ENCODE peak calls at places on chromosomes 7 and 10, in seven cellular contexts. T is CD8-positive, alpha-beta T cell; J is lower lobe of right lung; F is Panc1; R is CD8-positive, alpha-beta memory T cell; Y is tibial artery; D is HAP-1. S is an unnamed sample.

GRCh38 chr10:51156913-51157312 is 82.6 kb downstream of the PRKG1 start:
- DNase-seq in T (no peak), J (no peak), F (no peak), R (no peak), Y (no peak), D (peak; percentile 15), S (no peak)

GRCh38 chr7:137423321-137423720 is 79.8 kb upstream of the PTN start:
- DNase-seq in T (no peak), J (no peak), F (no peak), R (no peak), Y (no peak), D (no peak), S (no peak)

GRCh38 chr7:135454060-135454459 is 55.8 kb downstream of the CNOT4 start:
- DNase-seq in T (no peak), J (no peak), F (no peak), R (no peak), Y (no peak), D (no peak), S (no peak)

GRCh38 chr7:151448261-151449252 is 8.6 kb upstream of the CRYGN start:
- DNase-seq in T (peak; percentile 82), J (peak; percentile 74), F (no peak), R (peak; percentile 84), Y (peak; percentile 83), D (peak; percentile 80), S (no peak)

GRCh38 chr10:110151871-110152270 is 55.5 kb upstream of the MXI1 start:
- DNase-seq in T (no peak), J (no peak), F (no peak), R (no peak), Y (no peak), D (no peak), S (no peak)

GRCh38 chr10:77430530-77430929 is 207.1 kb downstream of the KCNMA1 start:
- DNase-seq in T (no peak), J (no peak), F (no peak), R (no peak), Y (no peak), D (no peak), S (no peak)

GRCh38 chr10:29737209-29737565 is 102.4 kb upstream of the SVIL start:
- DNase-seq in T (no peak), J (no peak), F (no peak), R (no peak), Y (no peak), D (no peak), S (peak; percentile 57)

GRCh38 chr7:151599401-151600227 is 79.9 kb upstream of the RHEB start:
- DNase-seq in T (no peak), J (no peak), F (peak; percentile 73), R (no peak), Y (no peak), D (no peak), S (no peak)

GRCh38 chr10:43452356-43452914 is 15.5 kb downstream of the ZNF487 start:
- DNase-seq in T (no peak), J (no peak), F (no peak), R (no peak), Y (no peak), D (no peak), S (no peak)

GRCh38 chr10:98251399-98251798 is 16.6 kb downstream of the LOXL4 start:
- DNase-seq in T (no peak), J (no peak), F (no peak), R (no peak), Y (no peak), D (no peak), S (no peak)

GRCh38 chr7:4712371-4713182 is 30.5 kb downstream of the FOXK1 start:
- DNase-seq in T (no peak), J (no peak), F (peak; percentile 60), R (no peak), Y (no peak), D (no peak), S (no peak)

GRCh38 chr10:103618575-103619423 is 125.3 kb downstream of the NEURL1 start:
- DNase-seq in T (no peak), J (no peak), F (no peak), R (no peak), Y (peak; percentile 95), D (no peak), S (peak; percentile 85)

GRCh38 chr10:132281915-132282666 is 25.7 kb downstream of the STK32C start:
- DNase-seq in T (no peak), J (peak; percentile 41), F (no peak), R (no peak), Y (no peak), D (no peak), S (peak; percentile 34)

GRCh38 chr10:84076047-84076388 is 63.3 kb upstream of the GHITM start:
- DNase-seq in T (no peak), J (no peak), F (no peak), R (no peak), Y (no peak), D (no peak), S (no peak)

GRCh38 chr7:139720705-139721231 is 57.0 kb downstream of the HIPK2 start:
- DNase-seq in T (no peak), J (no peak), F (no peak), R (no peak), Y (peak; percentile 85), D (no peak), S (no peak)

GRCh38 chr10:112471878-112472487 is 25.0 kb downstream of the VTI1A start:
- DNase-seq in T (no peak), J (no peak), F (peak; percentile 50), R (no peak), Y (no peak), D (no peak), S (no peak)

GRCh38 chr10:107687702-107688101 is 523.2 kb upstream of the SORCS1 start:
- DNase-seq in T (no peak), J (no peak), F (no peak), R (no peak), Y (no peak), D (no peak), S (no peak)

GRCh38 chr10:22634093-22634492 is 80.3 kb downstream of the PIP4K2A start:
- DNase-seq in T (no peak), J (no peak), F (no peak), R (no peak), Y (no peak), D (no peak), S (no peak)

DNA sequence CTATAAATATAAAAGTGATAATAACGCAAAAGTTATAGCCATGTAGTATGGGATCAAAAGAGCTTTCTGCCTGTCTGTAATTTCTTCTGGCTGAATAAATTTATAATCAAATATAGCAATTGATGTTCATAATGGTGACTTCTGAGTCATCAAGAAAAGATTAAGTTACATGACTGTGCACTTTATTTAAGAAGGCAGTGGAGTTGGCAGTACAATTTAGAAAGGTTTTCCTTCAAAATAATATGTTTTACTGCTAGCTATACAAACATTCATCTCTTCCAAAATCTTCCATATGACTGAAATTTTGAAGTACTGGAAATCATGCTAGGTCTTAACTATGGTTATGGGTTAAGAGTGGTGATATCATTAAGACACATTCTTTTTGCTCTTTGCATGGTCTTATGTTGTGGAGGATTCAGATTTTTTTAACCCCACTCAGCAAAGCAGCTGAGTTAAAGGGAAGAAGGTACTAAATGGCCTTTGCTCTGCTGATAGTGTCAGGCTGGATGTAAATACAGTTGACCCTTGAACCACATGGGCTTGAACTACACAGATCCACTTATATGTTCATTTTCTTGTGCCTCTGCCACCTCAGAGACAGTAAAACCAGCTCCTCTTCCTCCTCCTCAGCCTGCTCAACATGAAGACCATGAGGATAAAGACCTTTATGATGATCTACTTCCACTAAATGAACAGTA is 323.6 kb downstream of the BBS9 start:
- DNase-seq in T (no peak), J (no peak), F (no peak), R (no peak), Y (no peak), D (no peak), S (no peak)
- H3K36me3 ChIP-seq in T (no peaks in the 10 kb centered on the region), J (no peaks in the 10 kb centered on the region), F (no peaks in the 10 kb centered on the region), R (no peaks in the 10 kb centered on the region), Y (no peaks in the 10 kb centered on the region), D (no peaks in the 10 kb centered on the region), S (no peaks in the 10 kb centered on the region)

GRCh38 chr10:16510843-16511242 is 10.8 kb downstream of the C1QL3 start:
- DNase-seq in T (no peak), J (no peak), F (no peak), R (no peak), Y (no peak), D (no peak), S (no peak)

GRCh38 chr10:16505168-16505567 is 16.5 kb downstream of the C1QL3 start:
- DNase-seq in T (no peak), J (no peak), F (no peak), R (no peak), Y (no peak), D (no peak), S (no peak)

GRCh38 chr10:16509996-16510395 is 11.7 kb downstream of the C1QL3 start:
- DNase-seq in T (no peak), J (no peak), F (no peak), R (no peak), Y (no peak), D (no peak), S (no peak)
- H3K9me3 ChIP-seq in T (no peaks in the 10 kb centered on the region), J (no peaks in the 10 kb centered on the region), F (no peaks in the 10 kb centered on the region), R (no peaks in the 10 kb centered on the region), Y (no peaks in the 10 kb centered on the region), D (no peaks in the 10 kb centered on the region), S (no peaks in the 10 kb centered on the region)

GRCh38 chr10:119115921-119116320 is 12.0 kb downstream of the DENND10 start:
- DNase-seq in T (no peak), J (no peak), F (no peak), R (no peak), Y (no peak), D (no peak), S (no peak)

GRCh38 chr10:119116326-119116951 is 12.5 kb downstream of the DENND10 start:
- DNase-seq in T (no peak), J (no peak), F (no peak), R (no peak), Y (no peak), D (no peak), S (no peak)

GRCh38 chr10:119113805-119114732 is 10.2 kb downstream of the DENND10 start:
- DNase-seq in T (no peak), J (no peak), F (no peak), R (no peak), Y (no peak), D (no peak), S (no peak)

DNA sequence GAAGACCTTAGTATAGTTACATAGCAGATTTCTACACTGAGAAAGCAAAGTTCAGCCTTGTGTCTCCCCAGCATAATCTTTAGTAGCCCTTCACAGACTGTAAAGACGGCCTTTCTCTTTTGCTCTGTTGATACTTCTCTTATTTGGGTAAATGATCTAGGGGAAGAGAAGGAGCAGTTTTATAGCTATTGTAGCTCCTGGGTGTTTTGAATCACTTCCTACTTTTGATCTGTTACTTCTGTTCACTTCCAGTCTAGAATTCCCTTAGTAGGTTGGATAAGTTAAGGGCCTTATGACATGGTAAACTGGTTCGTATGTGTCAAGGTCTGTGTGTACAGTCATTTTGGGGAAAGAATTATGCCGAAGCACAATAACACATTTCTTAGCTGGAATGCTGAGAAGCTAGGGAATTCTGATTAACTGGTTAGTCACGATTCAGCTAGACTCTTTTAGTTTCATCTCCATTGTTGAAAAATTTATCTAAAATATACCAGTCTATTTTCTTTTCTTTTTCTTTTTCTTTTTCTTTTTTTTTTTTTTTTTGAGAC is 8.1 kb downstream of the DENND10 start:
- DNase-seq in T (no peak), J (no peak), F (no peak), R (no peak), Y (no peak), D (no peak), S (no peak)
- H3K36me3 ChIP-seq in T (peaks cover 16% of the 10 kb centered on the region), J (peaks cover 79% of the 10 kb centered on the region), F (peaks cover 20% of the 10 kb centered on the region), R (peaks cover 10% of the 10 kb centered on the region), Y (peaks cover 48% of the 10 kb centered on the region), D (peaks cover 39% of the 10 kb centered on the region), S (peaks cover 9% of the 10 kb centered on the region)

DNA sequence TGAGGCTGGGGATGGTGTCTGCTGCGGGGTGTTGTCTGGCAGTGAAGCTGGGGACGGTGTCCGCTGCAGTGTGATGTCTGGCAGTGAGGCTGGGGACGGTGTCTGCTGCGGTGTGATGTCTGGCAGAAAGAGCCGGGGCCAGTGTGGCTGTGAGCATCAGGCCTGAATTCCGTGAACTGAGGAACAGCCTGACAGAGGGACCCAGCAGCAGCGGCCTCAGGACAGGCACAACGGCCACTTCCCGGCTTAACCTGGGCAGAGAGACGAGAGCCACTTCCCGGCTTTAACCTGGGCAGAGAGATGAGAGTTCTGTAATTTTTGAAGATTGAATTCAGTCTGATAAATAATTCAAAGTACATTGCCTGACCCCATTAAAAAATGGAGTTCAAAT is 321.2 kb downstream of the PTPRN2 start:
- DNase-seq in T (no peak), J (no peak), F (no peak), R (peak; percentile 11), Y (peak; percentile 3), D (no peak), S (peak; percentile 43)
- H3K9me3 ChIP-seq in T (no peaks in the 10 kb centered on the region), J (no peaks in the 10 kb centered on the region), F (no peaks in the 10 kb centered on the region), R (no peaks in the 10 kb centered on the region), Y (no peaks in the 10 kb centered on the region), D (no peaks in the 10 kb centered on the region), S (no peaks in the 10 kb centered on the region)

S was measured in kidney.